ENCODE peak calls at places on chromosomes 12 and 14, in four cellular contexts. One of them, this sample, is unnamed.

GRCh38 chr12:44875417-44875953 is 630 bp downstream of the NELL2 start:
- DNase-seq in uterus: no peak
- DNase-seq in caudate nucleus: peak
- DNase-seq in aorta: peak
- DNase-seq in this sample: no peak

GRCh38 chr14:20460458-20461229 is 590 bp downstream of the PIP4P1 start:
- DNase-seq in caudate nucleus: peak
- DNase-seq in uterus: no peak
- DNase-seq in aorta: no peak
- DNase-seq in this sample: no peak

GRCh38 chr12:88529531-88530488 is 50.5 kb downstream of the KITLG start:
- DNase-seq in uterus: no peak
- DNase-seq in caudate nucleus: no peak
- DNase-seq in aorta: no peak
- DNase-seq in this sample: no peak

GRCh38 chr12:40788276-40788675 is 96.0 kb downstream of the CNTN1 start:
- DNase-seq in aorta: no peak
- DNase-seq in uterus: no peak
- DNase-seq in caudate nucleus: peak
- DNase-seq in this sample: no peak

GRCh38 chr12:7354521-7354920 is 50.6 kb downstream of the ACSM4 start:
- DNase-seq in caudate nucleus: no peak
- DNase-seq in uterus: no peak
- DNase-seq in aorta: no peak
- DNase-seq in this sample: no peak

GRCh38 chr14:63676615-63677014 is 34.9 kb upstream of the WDR89 start:
- DNase-seq in caudate nucleus: no peak
- DNase-seq in uterus: no peak
- DNase-seq in aorta: no peak
- DNase-seq in this sample: no peak

GRCh38 chr12:95859344-95859816 is 628 bp downstream of the SNRPF start:
- DNase-seq in uterus: no peak
- DNase-seq in caudate nucleus: no peak
- DNase-seq in aorta: no peak
- DNase-seq in this sample: no peak

GRCh38 chr14:79605863-79606262 is 605.4 kb downstream of the DIO2 start:
- DNase-seq in uterus: no peak
- DNase-seq in aorta: no peak
- DNase-seq in caudate nucleus: peak
- DNase-seq in this sample: no peak

GRCh38 chr14:51872396-51872795 is 12.0 kb downstream of the GNG2 start:
- DNase-seq in uterus: no peak
- DNase-seq in aorta: no peak
- DNase-seq in caudate nucleus: no peak
- DNase-seq in this sample: no peak

GRCh38 chr12:79988368-79988767 is 53.5 kb upstream of the PPP1R12A start:
- DNase-seq in aorta: no peak
- DNase-seq in caudate nucleus: no peak
- DNase-seq in uterus: no peak
- DNase-seq in this sample: no peak

GRCh38 chr12:122040579-122041386 is 19.1 kb downstream of the BCL7A start:
- DNase-seq in uterus: no peak
- DNase-seq in aorta: no peak
- DNase-seq in caudate nucleus: no peak
- DNase-seq in this sample: no peak

GRCh38 chr12:19962192-19962591 is 406.1 kb upstream of the PDE3A start:
- DNase-seq in uterus: no peak
- DNase-seq in caudate nucleus: no peak
- DNase-seq in aorta: no peak
- DNase-seq in this sample: no peak

GRCh38 chr14:44898547-44898946 is 63.2 kb downstream of the KLHL28 start:
- DNase-seq in uterus: no peak
- DNase-seq in caudate nucleus: no peak
- DNase-seq in aorta: no peak
- DNase-seq in this sample: no peak

GRCh38 chr12:79255326-79255725 is 390.8 kb downstream of the SYT1 start:
- DNase-seq in uterus: no peak
- DNase-seq in caudate nucleus: no peak
- DNase-seq in aorta: no peak
- DNase-seq in this sample: no peak

GRCh38 chr12:112518336-112518735 is 99.6 kb downstream of the PTPN11 start:
- DNase-seq in aorta: no peak
- DNase-seq in uterus: no peak
- DNase-seq in caudate nucleus: no peak
- DNase-seq in this sample: no peak

GRCh38 chr12:132530851-132531250 is 40.9 kb downstream of the FBRSL1 start:
- DNase-seq in caudate nucleus: no peak
- DNase-seq in uterus: no peak
- DNase-seq in aorta: no peak
- DNase-seq in this sample: no peak

GRCh38 chr14:83164016-83164415 is 1630.4 kb upstream of the SEL1L start:
- DNase-seq in uterus: no peak
- DNase-seq in aorta: no peak
- DNase-seq in caudate nucleus: no peak
- DNase-seq in this sample: no peak

GRCh38 chr14:34090451-34090850 is 139.6 kb upstream of the EGLN3 start:
- DNase-seq in uterus: no peak
- DNase-seq in caudate nucleus: no peak
- DNase-seq in aorta: no peak
- DNase-seq in this sample: no peak

GRCh38 chr12:84644936-84645335 is 267.7 kb downstream of the SLC6A15 start:
- DNase-seq in caudate nucleus: no peak
- DNase-seq in aorta: no peak
- DNase-seq in uterus: no peak
- DNase-seq in this sample: no peak

GRCh38 chr12:113477171-113477841 is 5.6 kb upstream of the LHX5 start:
- DNase-seq in caudate nucleus: no peak
- DNase-seq in uterus: no peak
- DNase-seq in aorta: no peak
- DNase-seq in this sample: no peak

GRCh38 chr12:120902846-120903381 is 1.2 kb downstream of the SPPL3 start:
- DNase-seq in uterus: no peak
- DNase-seq in caudate nucleus: no peak
- DNase-seq in aorta: no peak
- DNase-seq in this sample: no peak

GRCh38 chr12:124742111-124742510 is 121.6 kb downstream of the SCARB1 start:
- DNase-seq in caudate nucleus: peak
- DNase-seq in aorta: no peak
- DNase-seq in uterus: no peak
- DNase-seq in this sample: no peak

GRCh38 chr12:659090-659683 is 4.1 kb downstream of the NINJ2 start:
- DNase-seq in uterus: no peak
- DNase-seq in caudate nucleus: no peak
- DNase-seq in aorta: no peak
- DNase-seq in this sample: no peak

GRCh38 chr14:77584809-77585208 is 31.6 kb downstream of the SPTLC2 start:
- DNase-seq in aorta: no peak
- DNase-seq in caudate nucleus: no peak
- DNase-seq in uterus: no peak
- DNase-seq in this sample: no peak

GRCh38 chr14:31530136-31530535 is 31.1 kb upstream of the NUBPL start:
- DNase-seq in uterus: no peak
- DNase-seq in aorta: no peak
- DNase-seq in caudate nucleus: no peak
- DNase-seq in this sample: no peak

GRCh38 chr14:77482422-77482821 is 16.2 kb downstream of the ISM2 start:
- DNase-seq in caudate nucleus: no peak
- DNase-seq in aorta: no peak
- DNase-seq in uterus: no peak
- DNase-seq in this sample: no peak

GRCh38 chr12:63865448-63865847 is 20.9 kb downstream of the SRGAP1 start:
- DNase-seq in aorta: no peak
- DNase-seq in caudate nucleus: no peak
- DNase-seq in uterus: no peak
- DNase-seq in this sample: no peak

GRCh38 chr14:75200451-75200850 is 24.0 kb upstream of the TMED10 start:
- DNase-seq in caudate nucleus: no peak
- DNase-seq in aorta: no peak
- DNase-seq in uterus: no peak
- DNase-seq in this sample: no peak

GRCh38 chr14:33118653-33119052 is 180.0 kb downstream of the NPAS3 start:
- DNase-seq in caudate nucleus: no peak
- DNase-seq in aorta: no peak
- DNase-seq in uterus: no peak
- DNase-seq in this sample: no peak

GRCh38 chr12:132275110-132275531 is 54.3 kb downstream of the GALNT9 start:
- DNase-seq in aorta: peak
- DNase-seq in uterus: no peak
- DNase-seq in caudate nucleus: peak
- DNase-seq in this sample: no peak

GRCh38 chr14:100416921-100417451 is 93.8 kb downstream of the SLC25A47 start:
- DNase-seq in caudate nucleus: peak
- DNase-seq in uterus: no peak
- DNase-seq in aorta: no peak
- DNase-seq in this sample: no peak

GRCh38 chr14:71029236-71029781 is 122.0 kb downstream of the PCNX1 start:
- DNase-seq in caudate nucleus: no peak
- DNase-seq in aorta: no peak
- DNase-seq in uterus: no peak
- DNase-seq in this sample: no peak

GRCh38 chr12:66688836-66689439 is 10.1 kb upstream of the GRIP1 start:
- DNase-seq in aorta: no peak
- DNase-seq in uterus: no peak
- DNase-seq in caudate nucleus: no peak
- DNase-seq in this sample: no peak

GRCh38 chr12:132146772-132147422 is 2.6 kb downstream of the NOC4L start:
- DNase-seq in aorta: no peak
- DNase-seq in caudate nucleus: no peak
- DNase-seq in uterus: no peak
- DNase-seq in this sample: peak

GRCh38 chr12:40016960-40017359 is 88.9 kb downstream of the SLC2A13 start:
- DNase-seq in caudate nucleus: no peak
- DNase-seq in uterus: no peak
- DNase-seq in aorta: no peak
- DNase-seq in this sample: no peak

GRCh38 chr12:102567031-102567985 is 86.9 kb upstream of the IGF1 start:
- DNase-seq in uterus: no peak
- DNase-seq in caudate nucleus: no peak
- DNase-seq in aorta: no peak
- DNase-seq in this sample: no peak
- H3K27ac ChIP-seq in uterus: no peak
- H3K27ac ChIP-seq in caudate nucleus: no peak
- H3K27ac ChIP-seq in aorta: no peak
- H3K27ac ChIP-seq in this sample: no peak

GRCh38 chr14:95663226-95663797 is 22.9 kb upstream of the TCL1B start:
- DNase-seq in caudate nucleus: no peak
- DNase-seq in uterus: no peak
- DNase-seq in aorta: no peak
- DNase-seq in this sample: no peak

GRCh38 chr14:95662376-95663186 is 23.6 kb upstream of the TCL1B start:
- DNase-seq in caudate nucleus: no peak
- DNase-seq in aorta: no peak
- DNase-seq in uterus: no peak
- DNase-seq in this sample: no peak

GRCh38 chr14:95659986-95660385 is 26.2 kb upstream of the TCL1B start:
- DNase-seq in uterus: no peak
- DNase-seq in aorta: no peak
- DNase-seq in caudate nucleus: peak
- DNase-seq in this sample: no peak

GRCh38 chr14:95664046-95664445 is 22.2 kb upstream of the TCL1B start:
- DNase-seq in caudate nucleus: peak
- DNase-seq in aorta: no peak
- DNase-seq in uterus: no peak
- DNase-seq in this sample: no peak

GRCh38 chr14:95660550-95661515 is 25.4 kb upstream of the TCL1B start:
- DNase-seq in uterus: peak
- DNase-seq in caudate nucleus: no peak
- DNase-seq in aorta: no peak
- DNase-seq in this sample: no peak
- H3K27ac ChIP-seq in uterus: no peak
- H3K27ac ChIP-seq in caudate nucleus: no peak
- H3K27ac ChIP-seq in aorta: no peak
- H3K27ac ChIP-seq in this sample: no peak

DNA sequence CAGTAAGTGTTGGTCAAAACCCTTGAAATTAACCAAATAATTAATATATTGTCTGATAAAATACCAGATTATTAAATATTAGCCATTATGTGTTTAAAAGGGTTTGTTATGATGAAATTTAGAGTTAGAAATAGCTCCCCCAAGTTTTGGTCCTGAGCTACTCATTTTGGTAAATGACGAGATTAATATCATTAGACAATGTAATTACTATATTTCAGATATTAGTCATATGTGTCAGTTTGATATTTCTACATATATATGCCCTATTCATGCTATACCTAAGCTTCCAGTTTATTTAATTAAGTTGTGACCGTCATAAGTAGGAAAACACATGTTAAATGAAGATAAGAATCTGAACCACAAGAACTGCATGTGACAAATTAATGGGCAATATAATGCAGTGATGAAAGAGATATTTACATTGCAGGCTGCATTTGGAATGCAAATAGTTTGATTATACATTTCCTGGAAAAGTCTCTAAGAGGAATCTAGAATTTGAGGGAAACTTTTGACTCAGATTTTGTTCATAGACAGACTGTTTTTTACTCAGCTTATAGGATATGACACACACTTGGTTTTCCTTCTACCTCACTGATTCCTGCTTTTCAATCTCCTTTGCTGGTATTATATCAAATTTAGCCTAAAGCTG is 70.5 kb downstream of the TBC1D30 start:
- DNase-seq in aorta: no peak
- DNase-seq in uterus: no peak
- DNase-seq in caudate nucleus: no peak
- DNase-seq in this sample: no peak
- H3K27ac ChIP-seq in aorta: no peak
- H3K27ac ChIP-seq in uterus: no peak
- H3K27ac ChIP-seq in caudate nucleus: no peak
- H3K27ac ChIP-seq in this sample: no peak

GRCh38 chr12:109999983-110000505 is 814 bp downstream of the ANKRD13A start:
- DNase-seq in caudate nucleus: no peak
- DNase-seq in aorta: peak
- DNase-seq in uterus: peak
- DNase-seq in this sample: no peak

GRCh38 chr12:110002691-110003515 is 3.7 kb downstream of the ANKRD13A start:
- DNase-seq in aorta: no peak
- DNase-seq in caudate nucleus: no peak
- DNase-seq in uterus: no peak
- DNase-seq in this sample: no peak

GRCh38 chr12:109998904-109999648 is at the start of gene ANKRD13A:
- DNase-seq in caudate nucleus: peak
- DNase-seq in uterus: peak
- DNase-seq in aorta: peak
- DNase-seq in this sample: peak

GRCh38 chr12:109999649-109999971 is 380 bp downstream of the ANKRD13A start:
- DNase-seq in aorta: peak
- DNase-seq in uterus: no peak
- DNase-seq in caudate nucleus: no peak
- DNase-seq in this sample: peak

DNA sequence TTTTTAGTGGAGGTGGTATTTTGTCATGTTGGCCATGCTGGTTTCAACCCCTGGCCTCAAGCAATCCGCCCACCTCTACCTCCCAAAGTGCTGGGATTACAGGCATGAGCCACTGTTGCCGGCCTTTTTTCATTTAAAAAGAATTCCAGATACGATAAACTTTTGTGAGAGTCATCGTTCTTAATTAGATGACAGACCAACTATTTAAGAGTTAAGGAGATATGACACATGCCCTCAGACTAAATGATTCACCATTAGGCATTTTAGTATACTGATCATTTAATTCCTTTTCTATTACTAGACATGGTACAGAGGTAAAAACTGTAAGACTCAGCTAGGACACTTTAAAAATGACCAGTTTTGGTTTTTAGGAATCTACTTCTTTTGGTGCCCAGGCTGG is 2.4 kb downstream of the ANKRD13A start:
- DNase-seq in aorta: no peak
- DNase-seq in uterus: no peak
- DNase-seq in caudate nucleus: no peak
- DNase-seq in this sample: no peak
- H3K27ac ChIP-seq in aorta: no peak
- H3K27ac ChIP-seq in uterus: no peak
- H3K27ac ChIP-seq in caudate nucleus: peak
- H3K27ac ChIP-seq in this sample: no peak